ENCODE peak calls at places on chromosomes 7 and 10, in seven cellular contexts. K, R, N, B, W, C and A are unnamed samples.

GRCh38 chr10:74882831-74883230 is 56.4 kb downstream of the KAT6B start:
- DNase-seq in N (peak), K (no peak), R (no peak), W (no peak), C (peak), B (peak), A (peak)

GRCh38 chr10:71963756-71964668 is at the start of gene CHST3:
- DNase-seq in N (peak), R (peak), K (peak), B (peak), C (peak), W (peak), A (peak)

GRCh38 chr7:120960714-120961113 is 10.1 kb downstream of the ING3 start:
- DNase-seq in B (no peak), K (no peak), W (no peak), R (no peak), N (no peak), C (no peak), A (no peak)

GRCh38 chr10:118045842-118046490 is 775 bp downstream of the RAB11FIP2 start:
- DNase-seq in K (peak), W (peak), C (peak), N (peak), B (peak), R (peak), A (peak)

GRCh38 chr10:114708717-114709352 is 50.8 kb upstream of the ABLIM1 start:
- DNase-seq in N (peak), C (peak), K (peak), W (no peak), R (no peak), B (peak), A (peak)

GRCh38 chr7:115271332-115272235 is 349.7 kb downstream of the MDFIC start:
- DNase-seq in N (no peak), W (no peak), C (peak), K (no peak), R (no peak), B (peak), A (peak)

GRCh38 chr7:44155191-44156185 is 14.4 kb upstream of the MYL7 start:
- DNase-seq in W (no peak), K (no peak), R (no peak), N (no peak), B (no peak), C (no peak), A (no peak)

GRCh38 chr7:56181010-56181409 is 64.8 kb upstream of the NUPR2 start:
- DNase-seq in K (no peak), W (no peak), C (no peak), B (no peak), R (no peak), N (no peak), A (no peak)

GRCh38 chr10:34584164-34584563 is 230.9 kb downstream of the PARD3 start:
- DNase-seq in K (no peak), R (no peak), B (peak), W (no peak), N (peak), C (peak), A (peak)

GRCh38 chr10:29849434-29849833 is 210.0 kb downstream of the JCAD start:
- DNase-seq in C (peak), R (peak), W (no peak), B (peak), K (no peak), N (no peak), A (peak)

GRCh38 chr7:47792521-47793121 is 155.6 kb downstream of the PKD1L1 start:
- DNase-seq in K (peak), N (peak), R (no peak), B (no peak), W (no peak), C (peak), A (no peak)
- TF ChIP-seq CTCF in K (peak), N (peak), R (peak), B (no peak), W (no peak), C (peak), A (peak)

GRCh38 chr10:121974535-121975294 is at the start of gene NSMCE4A:
- DNase-seq in N (peak), W (peak), R (peak), B (peak), K (peak), C (peak), A (peak)
- TF ChIP-seq CTCF in N (no peak), W (no peak), R (peak), B (peak), K (peak), C (peak), A (no peak)

GRCh38 chr7:74183653-74184450 is 9.7 kb downstream of the EIF4H start:
- DNase-seq in C (no peak), N (peak), B (no peak), R (no peak), K (peak), W (peak), A (no peak)
- TF ChIP-seq CTCF in C (peak), N (peak), B (no peak), R (peak), K (peak), W (no peak), A (peak)

GRCh38 chr7:157760004-157760730 is 423.4 kb downstream of the DNAJB6 start:
- DNase-seq in W (no peak), K (no peak), B (no peak), N (no peak), R (no peak), C (no peak), A (no peak)
- TF ChIP-seq CTCF in W (no peak), K (peak), B (no peak), N (no peak), R (no peak), C (no peak), A (no peak)

DNA sequence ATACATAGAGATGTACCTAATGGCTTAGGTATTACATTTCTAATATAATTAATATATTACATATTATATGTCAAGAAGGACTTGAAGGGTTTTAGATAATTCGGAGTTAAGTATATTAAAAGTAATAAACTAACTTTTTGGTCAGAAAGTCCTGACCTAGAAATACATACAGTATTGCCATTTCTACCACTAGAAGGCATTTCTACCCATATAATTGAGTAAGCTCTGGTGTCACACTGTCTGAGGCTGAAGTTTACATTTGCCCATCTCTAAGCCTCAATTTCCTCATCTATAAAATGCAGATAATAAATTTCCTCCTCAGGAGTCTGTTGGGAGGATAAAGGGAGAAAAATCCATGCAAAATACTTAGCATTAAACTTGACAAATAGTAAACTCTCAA is 7.1 kb downstream of the FKBP14 start:
- DNase-seq in R (no peak), W (no peak), K (no peak), N (no peak), B (no peak), C (no peak), A (no peak)
- TF ChIP-seq CTCF in R (no peak), W (no peak), K (no peak), N (no peak), B (no peak), C (no peak), A (peak)

DNA sequence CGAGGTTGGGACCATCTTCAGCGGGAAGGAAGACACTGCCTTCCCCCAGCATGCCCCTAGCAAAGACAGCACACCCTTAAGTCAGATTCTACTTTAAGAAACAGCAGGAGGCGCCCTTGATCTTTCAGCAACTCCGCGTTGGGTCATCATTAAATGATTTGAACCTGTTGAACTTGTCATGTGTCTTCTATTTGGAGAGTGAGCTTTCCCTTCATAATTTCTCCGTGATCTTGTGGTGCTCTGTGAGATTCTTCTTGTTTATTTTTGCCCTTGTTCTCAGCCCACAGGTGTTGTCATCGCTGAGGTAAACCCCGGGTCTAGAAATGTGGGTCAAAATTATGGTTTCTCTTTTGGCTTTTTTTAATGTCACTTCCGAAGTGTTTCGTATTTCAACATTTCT is 49.5 kb upstream of the PITRM1 start:
- DNase-seq in R (no peak), B (peak), C (peak), W (no peak), K (peak), N (peak), A (peak)
- TF ChIP-seq CTCF in R (no peak), B (peak), C (peak), W (no peak), K (peak), N (no peak), A (peak)

GRCh38 chr10:102384053-102384452 is 11.5 kb upstream of the NFKB2 start:
- DNase-seq in N (no peak), B (no peak), W (peak), C (peak), K (peak), R (no peak), A (no peak)
- TF ChIP-seq CTCF in N (no peak), B (no peak), W (no peak), C (peak), K (peak), R (no peak), A (peak)

GRCh38 chr7:6648066-6648814 is 11.1 kb downstream of the ZNF316 start:
- DNase-seq in C (no peak), R (no peak), K (no peak), W (no peak), N (no peak), B (no peak), A (no peak)

GRCh38 chr7:6650521-6651011 is 13.4 kb downstream of the ZNF316 start:
- DNase-seq in K (no peak), W (no peak), C (no peak), R (no peak), B (no peak), N (no peak), A (no peak)

GRCh38 chr7:6649241-6649961 is 12.3 kb downstream of the ZNF316 start:
- DNase-seq in K (no peak), N (no peak), R (no peak), B (no peak), C (no peak), W (no peak), A (no peak)

GRCh38 chr7:6648815-6649104 is 11.6 kb downstream of the ZNF316 start:
- DNase-seq in B (no peak), C (no peak), R (no peak), N (no peak), W (no peak), K (no peak), A (no peak)

GRCh38 chr7:6650086-6650485 is 13.0 kb downstream of the ZNF316 start:
- DNase-seq in W (no peak), K (no peak), C (no peak), R (no peak), B (no peak), N (no peak), A (no peak)
- TF ChIP-seq CTCF in W (no peak), K (no peak), C (no peak), R (no peak), B (no peak), N (no peak), A (no peak)